ENCODE peak calls at places on chromosomes 6 and 20, in five cellular contexts. One of them, this sample, is unnamed.

GRCh38 chr20:50834599-50835005 is 39.7 kb downstream of the BCAS4 start:
- DNase-seq in type B pancreatic cell: no peak
- DNase-seq in heart right ventricle: no peak
- DNase-seq in neural crest cell: no peak
- DNase-seq in Caco-2: no peak
- DNase-seq in this sample: no peak

GRCh38 chr20:42024653-42025052 is 406.5 kb upstream of the CHD6 start:
- DNase-seq in neural crest cell: peak
- DNase-seq in Caco-2: no peak
- DNase-seq in heart right ventricle: no peak
- DNase-seq in type B pancreatic cell: no peak
- DNase-seq in this sample: no peak

GRCh38 chr6:98669371-98669770 is 165.0 kb upstream of the POU3F2 start:
- DNase-seq in neural crest cell: no peak
- DNase-seq in heart right ventricle: no peak
- DNase-seq in Caco-2: no peak
- DNase-seq in type B pancreatic cell: no peak
- DNase-seq in this sample: no peak

GRCh38 chr20:62805711-62806382 is 1.2 kb downstream of the OGFR start:
- DNase-seq in neural crest cell: peak
- DNase-seq in heart right ventricle: no peak
- DNase-seq in type B pancreatic cell: no peak
- DNase-seq in Caco-2: peak
- DNase-seq in this sample: peak

GRCh38 chr20:24993337-24994185 is 1.0 kb upstream of the APMAP start:
- DNase-seq in type B pancreatic cell: no peak
- DNase-seq in neural crest cell: no peak
- DNase-seq in Caco-2: no peak
- DNase-seq in heart right ventricle: no peak
- DNase-seq in this sample: no peak

GRCh38 chr20:16947346-16947943 is 199.3 kb downstream of the OTOR start:
- DNase-seq in heart right ventricle: no peak
- DNase-seq in type B pancreatic cell: no peak
- DNase-seq in Caco-2: no peak
- DNase-seq in neural crest cell: no peak
- DNase-seq in this sample: no peak

GRCh38 chr6:43771858-43772570 is 2.0 kb downstream of the VEGFA start:
- DNase-seq in Caco-2: peak
- DNase-seq in heart right ventricle: peak
- DNase-seq in neural crest cell: peak
- DNase-seq in type B pancreatic cell: no peak
- DNase-seq in this sample: peak

GRCh38 chr6:109738667-109739066 is 47.6 kb downstream of the FIG4 start:
- DNase-seq in Caco-2: no peak
- DNase-seq in type B pancreatic cell: no peak
- DNase-seq in heart right ventricle: no peak
- DNase-seq in neural crest cell: no peak
- DNase-seq in this sample: no peak

GRCh38 chr6:122207794-122208193 is 191.7 kb upstream of the HSF2 start:
- DNase-seq in Caco-2: no peak
- DNase-seq in neural crest cell: no peak
- DNase-seq in type B pancreatic cell: no peak
- DNase-seq in heart right ventricle: no peak
- DNase-seq in this sample: no peak

GRCh38 chr20:49794336-49795124 is 18.1 kb upstream of the SLC9A8 start:
- DNase-seq in type B pancreatic cell: no peak
- DNase-seq in Caco-2: no peak
- DNase-seq in heart right ventricle: no peak
- DNase-seq in neural crest cell: no peak
- DNase-seq in this sample: no peak

GRCh38 chr6:43770417-43771209 is 602 bp downstream of the VEGFA start:
- DNase-seq in neural crest cell: peak
- DNase-seq in heart right ventricle: peak
- DNase-seq in Caco-2: peak
- DNase-seq in type B pancreatic cell: no peak
- DNase-seq in this sample: peak

GRCh38 chr20:1900321-1900791 is 5.1 kb downstream of the SIRPA start:
- DNase-seq in type B pancreatic cell: no peak
- DNase-seq in heart right ventricle: peak
- DNase-seq in Caco-2: peak
- DNase-seq in neural crest cell: peak
- DNase-seq in this sample: peak
- TF ChIP-seq CTCF in type B pancreatic cell: peak
- TF ChIP-seq CTCF in heart right ventricle: peak
- TF ChIP-seq CTCF in Caco-2: peak
- TF ChIP-seq CTCF in neural crest cell: peak
- TF ChIP-seq CTCF in this sample: peak

DNA sequence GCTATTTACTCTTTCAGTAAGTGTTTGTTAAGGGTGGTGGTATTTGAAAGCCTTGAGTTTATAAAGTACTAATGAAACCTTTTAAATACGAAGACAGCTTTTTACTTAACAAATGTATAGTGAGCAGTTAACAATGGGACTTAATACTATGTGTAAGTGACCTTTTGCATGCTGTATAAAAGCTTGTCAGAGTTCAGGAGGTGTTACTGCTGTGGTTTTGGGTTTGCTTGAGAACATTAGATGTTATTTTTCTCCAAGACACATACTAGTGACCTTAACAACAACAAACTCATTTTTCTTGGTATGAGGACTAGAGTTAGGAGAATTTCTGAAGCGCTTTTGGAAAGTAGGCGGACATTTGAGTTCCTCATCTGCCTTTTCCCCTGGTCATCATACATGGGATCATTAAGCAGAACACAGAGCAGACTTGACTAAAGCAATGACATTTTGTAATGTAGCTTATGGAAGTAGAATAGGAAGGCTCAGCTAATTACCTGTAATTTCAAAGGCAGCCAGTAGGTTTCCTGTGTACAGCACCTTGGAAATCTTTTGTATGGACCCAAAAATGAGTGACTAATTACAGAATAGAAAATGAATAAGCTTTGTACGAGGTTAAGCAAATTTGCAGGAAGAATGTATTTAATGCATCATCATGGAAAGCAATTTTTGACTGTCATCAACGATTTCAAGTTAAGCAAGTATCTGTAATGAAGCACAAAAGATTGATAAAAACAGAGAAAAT is 14.1 kb downstream of the CDYL start:
- DNase-seq in Caco-2: no peak
- DNase-seq in neural crest cell: no peak
- DNase-seq in heart right ventricle: no peak
- DNase-seq in type B pancreatic cell: no peak
- DNase-seq in this sample: no peak
- TF ChIP-seq CTCF in Caco-2: no peak
- TF ChIP-seq CTCF in neural crest cell: peak
- TF ChIP-seq CTCF in heart right ventricle: no peak
- TF ChIP-seq CTCF in type B pancreatic cell: peak
- TF ChIP-seq CTCF in this sample: peak

DNA sequence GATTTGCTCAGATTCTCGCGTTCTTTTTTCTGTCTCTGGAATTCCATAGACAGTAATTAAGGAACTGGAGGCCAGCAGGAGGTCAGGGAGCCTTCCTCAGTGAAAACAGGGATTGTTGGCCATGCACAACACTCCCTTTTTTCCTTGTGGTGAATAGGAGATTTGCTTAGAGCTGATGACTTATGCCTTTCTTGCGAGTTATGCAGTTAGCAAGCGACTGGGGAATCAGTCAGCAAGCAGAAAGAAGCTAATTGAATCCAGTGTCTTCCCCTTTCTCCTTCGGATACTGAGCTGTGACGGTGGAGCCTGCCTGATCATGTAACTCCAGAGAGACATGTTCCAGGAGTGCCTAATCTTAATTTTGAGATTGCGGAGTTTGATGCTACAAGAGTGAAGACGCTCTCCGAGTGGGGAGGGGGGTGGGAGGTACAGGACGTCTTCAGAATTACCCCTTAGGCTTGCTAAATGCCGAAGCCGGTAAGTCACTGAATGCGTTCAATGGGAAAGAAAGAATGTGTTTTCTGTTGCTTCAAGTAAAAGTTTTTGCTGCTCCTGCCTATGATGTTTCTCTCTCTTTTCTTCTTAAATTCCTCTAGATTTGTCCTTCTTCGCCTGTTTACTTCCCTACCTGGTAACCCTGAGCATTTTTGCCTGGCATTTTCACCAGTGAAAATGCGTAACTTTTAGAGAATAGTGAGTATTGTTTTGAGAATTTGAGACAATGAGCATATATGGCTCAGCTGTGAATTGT is 165.9 kb downstream of the SASH1 start:
- DNase-seq in heart right ventricle: no peak
- DNase-seq in neural crest cell: no peak
- DNase-seq in type B pancreatic cell: no peak
- DNase-seq in Caco-2: no peak
- DNase-seq in this sample: no peak
- TF ChIP-seq CTCF in heart right ventricle: no peak
- TF ChIP-seq CTCF in neural crest cell: no peak
- TF ChIP-seq CTCF in type B pancreatic cell: peak
- TF ChIP-seq CTCF in Caco-2: no peak
- TF ChIP-seq CTCF in this sample: no peak

GRCh38 chr6:34243901-34244884 is 4.6 kb downstream of the SMIM29 start:
- DNase-seq in neural crest cell: no peak
- DNase-seq in type B pancreatic cell: no peak
- DNase-seq in Caco-2: no peak
- DNase-seq in heart right ventricle: peak
- DNase-seq in this sample: peak
- TF ChIP-seq CTCF in neural crest cell: peak
- TF ChIP-seq CTCF in type B pancreatic cell: peak
- TF ChIP-seq CTCF in Caco-2: no peak
- TF ChIP-seq CTCF in heart right ventricle: peak
- TF ChIP-seq CTCF in this sample: peak

GRCh38 chr6:15623282-15624116 is 39.3 kb downstream of the DTNBP1 start:
- DNase-seq in heart right ventricle: no peak
- DNase-seq in neural crest cell: no peak
- DNase-seq in type B pancreatic cell: no peak
- DNase-seq in Caco-2: no peak
- DNase-seq in this sample: peak
- TF ChIP-seq CTCF in heart right ventricle: peak
- TF ChIP-seq CTCF in neural crest cell: peak
- TF ChIP-seq CTCF in type B pancreatic cell: peak
- TF ChIP-seq CTCF in Caco-2: peak
- TF ChIP-seq CTCF in this sample: peak

GRCh38 chr6:159858259-159858658 is 32.5 kb upstream of the MAS1 start:
- DNase-seq in neural crest cell: no peak
- DNase-seq in type B pancreatic cell: no peak
- DNase-seq in Caco-2: no peak
- DNase-seq in heart right ventricle: no peak
- DNase-seq in this sample: no peak

GRCh38 chr6:159853735-159854134 is 37.1 kb upstream of the MAS1 start:
- DNase-seq in heart right ventricle: no peak
- DNase-seq in type B pancreatic cell: no peak
- DNase-seq in Caco-2: no peak
- DNase-seq in neural crest cell: no peak
- DNase-seq in this sample: no peak

GRCh38 chr6:159852877-159853276 is 37.9 kb upstream of the MAS1 start:
- DNase-seq in neural crest cell: no peak
- DNase-seq in Caco-2: no peak
- DNase-seq in heart right ventricle: no peak
- DNase-seq in type B pancreatic cell: no peak
- DNase-seq in this sample: no peak
- TF ChIP-seq CTCF in neural crest cell: peak
- TF ChIP-seq CTCF in Caco-2: no peak
- TF ChIP-seq CTCF in heart right ventricle: peak
- TF ChIP-seq CTCF in type B pancreatic cell: peak
- TF ChIP-seq CTCF in this sample: no peak

GRCh38 chr20:8163543-8163942 is 31.5 kb downstream of the PLCB1 start:
- DNase-seq in heart right ventricle: no peak
- DNase-seq in neural crest cell: no peak
- DNase-seq in Caco-2: no peak
- DNase-seq in type B pancreatic cell: no peak
- DNase-seq in this sample: no peak

GRCh38 chr20:8172191-8172590 is 40.1 kb downstream of the PLCB1 start:
- DNase-seq in Caco-2: peak
- DNase-seq in heart right ventricle: no peak
- DNase-seq in type B pancreatic cell: no peak
- DNase-seq in neural crest cell: no peak
- DNase-seq in this sample: no peak

GRCh38 chr20:8166730-8167129 is 34.7 kb downstream of the PLCB1 start:
- DNase-seq in neural crest cell: no peak
- DNase-seq in heart right ventricle: no peak
- DNase-seq in type B pancreatic cell: no peak
- DNase-seq in Caco-2: no peak
- DNase-seq in this sample: no peak

GRCh38 chr20:8170921-8171320 is 38.9 kb downstream of the PLCB1 start:
- DNase-seq in type B pancreatic cell: no peak
- DNase-seq in Caco-2: no peak
- DNase-seq in heart right ventricle: no peak
- DNase-seq in neural crest cell: no peak
- DNase-seq in this sample: no peak

DNA sequence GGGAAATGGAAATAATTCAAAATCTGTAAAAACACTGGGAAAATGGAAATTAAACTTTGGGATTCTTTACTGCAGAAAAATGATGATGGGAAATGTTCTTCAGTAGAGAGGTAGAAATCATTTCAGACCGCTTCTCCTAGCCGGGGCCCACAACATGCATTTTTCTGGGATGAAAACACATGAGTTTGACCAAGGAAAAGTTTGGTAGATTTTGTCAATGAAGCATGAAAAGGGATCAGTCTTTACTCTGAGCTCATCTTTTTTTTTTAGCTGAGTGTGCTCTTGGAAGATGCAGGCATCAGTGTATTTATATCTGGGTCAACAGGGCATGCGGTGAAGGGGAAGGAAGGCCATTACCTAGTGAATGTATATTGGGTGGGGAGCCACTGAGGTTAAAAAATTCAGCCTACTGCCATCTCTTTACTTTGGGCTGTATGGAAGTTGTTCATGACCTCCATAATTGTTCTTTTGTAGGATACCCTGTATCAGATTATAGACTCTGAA is 36.8 kb downstream of the PLCB1 start:
- DNase-seq in neural crest cell: no peak
- DNase-seq in heart right ventricle: no peak
- DNase-seq in Caco-2: no peak
- DNase-seq in type B pancreatic cell: no peak
- DNase-seq in this sample: no peak
- TF ChIP-seq CTCF in neural crest cell: no peak
- TF ChIP-seq CTCF in heart right ventricle: no peak
- TF ChIP-seq CTCF in Caco-2: no peak
- TF ChIP-seq CTCF in type B pancreatic cell: no peak
- TF ChIP-seq CTCF in this sample: no peak

DNA sequence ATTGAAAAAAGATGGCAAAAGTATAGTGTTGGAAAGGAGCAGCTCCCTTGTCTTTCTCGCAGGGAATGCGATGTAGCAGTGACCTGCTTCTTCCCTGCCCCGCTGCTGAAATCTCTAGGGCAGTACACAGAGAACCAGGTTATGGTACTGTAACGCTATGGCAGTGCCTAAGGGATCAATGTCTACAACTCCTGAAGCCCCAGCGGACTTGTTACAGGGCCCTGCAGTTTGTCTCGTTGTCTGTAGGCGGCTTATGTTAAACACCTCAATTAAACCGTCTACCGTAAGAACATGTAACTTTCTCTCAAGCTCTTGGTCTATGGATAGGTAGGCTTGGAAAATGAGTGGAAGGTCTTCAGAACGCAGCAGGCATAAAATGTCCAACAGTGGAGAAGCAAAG is 44.8 kb upstream of the SLC17A4 start:
- DNase-seq in type B pancreatic cell: no peak
- DNase-seq in Caco-2: no peak
- DNase-seq in neural crest cell: no peak
- DNase-seq in heart right ventricle: no peak
- DNase-seq in this sample: no peak
- TF ChIP-seq CTCF in type B pancreatic cell: no peak
- TF ChIP-seq CTCF in Caco-2: no peak
- TF ChIP-seq CTCF in neural crest cell: no peak
- TF ChIP-seq CTCF in heart right ventricle: no peak
- TF ChIP-seq CTCF in this sample: no peak